ENCODE peak calls at places on chromosomes 11 and 22, in six cellular contexts. Y is H1, G is mesenchymal stem cell, F is neuronal stem cell, M is H9, C is trophoblast cell. L is an unnamed sample.

GRCh38 chr11:112780351-112781043 is 180.7 kb upstream of the NCAM1 start:
- DNase-seq in Y (no peak), G (no peak), F (no peak), M (no peak), C (peak), L (peak)

GRCh38 chr22:19385221-19385906 is 46.2 kb downstream of the HIRA start:
- DNase-seq in Y (no peak), G (no peak), F (no peak), M (no peak), C (no peak), L (no peak)

GRCh38 chr22:46966495-46966845 is 204.0 kb downstream of the TBC1D22A start:
- DNase-seq in Y (no peak), G (no peak), F (no peak), M (no peak), C (no peak), L (peak)

GRCh38 chr11:47376183-47376542 is 2.2 kb downstream of the SPI1 start:
- DNase-seq in Y (no peak), G (no peak), F (no peak), M (no peak), C (no peak), L (no peak)

GRCh38 chr11:130865091-130865771 is 51.0 kb downstream of the SNX19 start:
- DNase-seq in Y (peak), G (no peak), F (no peak), M (peak), C (peak), L (no peak)

GRCh38 chr11:132093861-132094260 is 723.4 kb downstream of the NTM start:
- DNase-seq in Y (no peak), G (no peak), F (no peak), M (no peak), C (no peak), L (no peak)

GRCh38 chr11:18669211-18669593 is 29.4 kb upstream of the TMEM86A start:
- DNase-seq in Y (no peak), G (no peak), F (no peak), M (no peak), C (no peak), L (no peak)

GRCh38 chr11:110050201-110050506 is 43.0 kb upstream of the ZC3H12C start:
- DNase-seq in Y (no peak), G (no peak), F (no peak), M (no peak), C (no peak), L (no peak)

GRCh38 chr11:96075532-96075959 is 151.6 kb upstream of the MTMR2 start:
- DNase-seq in Y (no peak), G (no peak), F (no peak), M (no peak), C (no peak), L (peak)

GRCh38 chr22:22342697-22343602 is 98.4 kb downstream of the VPREB1 start:
- DNase-seq in Y (peak), G (peak), F (peak), M (peak), C (peak), L (no peak)

GRCh38 chr11:125404136-125404810 is 91.8 kb downstream of the FEZ1 start:
- DNase-seq in Y (peak), G (peak), F (peak), M (peak), C (no peak), L (no peak)

GRCh38 chr11:119081682-119082081 is 3.0 kb upstream of the HMBS start:
- DNase-seq in Y (no peak), G (no peak), F (no peak), M (no peak), C (no peak), L (no peak)

GRCh38 chr11:22597062-22597461 is 28.6 kb downstream of the FANCF start:
- DNase-seq in Y (no peak), G (no peak), F (no peak), M (no peak), C (no peak), L (no peak)

GRCh38 chr11:19577849-19578619 is 134.6 kb upstream of the NAV2 start:
- DNase-seq in Y (no peak), G (peak), F (no peak), M (no peak), C (no peak), L (peak)

GRCh38 chr22:36365020-36365411 is 22.8 kb downstream of the MYH9 start:
- DNase-seq in Y (no peak), G (peak), F (no peak), M (no peak), C (peak), L (peak)

GRCh38 chr11:31383116-31383515 is 13.5 kb downstream of the DNAJC24 start:
- DNase-seq in Y (no peak), G (no peak), F (no peak), M (no peak), C (no peak), L (no peak)

DNA sequence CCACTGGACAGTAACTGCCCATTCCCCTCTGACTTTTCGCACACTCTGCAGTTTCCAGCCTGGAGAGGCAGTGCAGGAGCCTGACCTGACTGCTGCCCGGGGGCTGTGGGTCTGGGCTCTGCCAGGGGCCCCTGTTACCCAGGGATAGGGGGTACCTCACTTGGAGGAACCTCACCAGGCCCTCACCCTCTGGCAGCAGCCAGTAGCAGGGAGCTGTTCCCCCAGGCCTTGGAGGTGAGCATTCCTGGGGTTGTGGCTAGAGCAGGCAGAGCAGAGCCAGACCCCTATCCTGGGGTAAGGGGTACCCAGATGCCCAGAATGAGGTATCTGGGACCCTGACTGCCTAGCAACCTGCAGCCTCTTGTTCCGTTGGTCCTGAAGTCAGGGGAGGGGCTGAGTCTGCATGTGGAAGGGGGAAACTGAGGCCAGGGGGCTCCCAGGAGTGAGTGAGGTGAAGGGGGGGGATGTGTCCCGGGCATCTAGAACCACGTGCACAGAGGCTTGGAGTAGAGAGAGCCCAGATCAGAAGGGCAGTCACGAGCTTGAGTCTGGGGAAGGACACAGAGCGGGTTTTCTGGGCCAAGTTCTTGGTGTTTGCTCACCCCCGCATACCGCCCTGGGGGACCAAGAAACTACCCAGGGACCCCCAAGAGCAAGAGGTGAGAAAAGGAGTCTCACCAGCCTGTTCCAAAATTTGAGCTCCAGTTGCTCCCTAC is 43.9 kb upstream of the ACCSL start:
- DNase-seq in Y (peak), G (no peak), F (no peak), M (no peak), C (no peak), L (no peak)
- H4K91ac ChIP-seq in Y (no peak), G (no peak), F (no peak), M (no peak), C (no peak), L (no peak)

GRCh38 chr11:67492801-67493547 is 10.1 kb downstream of the AIP start:
- DNase-seq in Y (peak), G (no peak), F (no peak), M (peak), C (no peak), L (no peak)
- H4K91ac ChIP-seq in Y (no peak), G (no peak), F (no peak), M (no peak), C (no peak), L (no peak)

GRCh38 chr11:118060879-118061278 is 16.0 kb upstream of the TMPRSS4 start:
- DNase-seq in Y (no peak), G (no peak), F (no peak), M (no peak), C (no peak), L (no peak)
- H4K91ac ChIP-seq in Y (no peak), G (no peak), F (no peak), M (no peak), C (no peak), L (no peak)

DNA sequence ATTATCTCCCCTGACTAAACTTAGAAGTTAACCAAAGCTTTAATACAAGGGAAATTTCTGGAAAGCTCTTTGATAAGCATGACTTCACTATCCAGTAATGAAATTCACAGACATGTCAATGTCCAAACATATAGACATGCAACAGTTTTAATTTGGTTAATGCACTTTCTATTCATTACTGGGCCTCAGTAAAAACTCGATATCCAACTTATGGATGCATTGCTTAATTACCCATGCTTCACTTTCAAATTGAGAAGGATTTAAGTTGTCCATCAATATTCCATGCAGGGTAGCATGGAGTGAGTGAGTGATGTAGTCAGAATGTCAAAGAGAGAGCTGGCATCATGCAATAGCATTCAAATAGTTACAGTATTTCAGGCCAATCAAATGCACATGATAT is 197.5 kb downstream of the CADM1 start:
- DNase-seq in Y (no peak), G (no peak), F (no peak), M (no peak), C (no peak), L (no peak)
- H4K91ac ChIP-seq in Y (no peak), G (no peak), F (no peak), M (no peak), C (no peak), L (no peak)

L was measured in IMR-90.